ENCODE peak calls at places on chromosomes 6 and 20, in eight cellular contexts. D is hippocampal formation; H is activated CD4-positive, alpha-beta T cell treated with anti-CD3 and anti-CD28 coated beads, Interleukin-2, amount 50 U/mL, for 24 hours; P is endothelial cell; W is T-helper 22 cell; B is ELR; K is HT-29; V is fibroblast of lung. S is an unnamed sample.

GRCh38 chr6:130681028-130681427 is 146.2 kb upstream of the SMLR1 start:
- DNase-seq in B (peak), W (no peak), H (no peak), K (no peak), P (no peak), V (peak), D (no peak), S (no peak)

GRCh38 chr6:55636406-55637102 is 57.6 kb upstream of the HMGCLL1 start:
- DNase-seq in V (peak), W (no peak), H (no peak), B (peak), D (no peak), P (no peak), K (no peak), S (no peak)

GRCh38 chr6:111823831-111824607 is 49.2 kb downstream of the FYN start:
- DNase-seq in D (no peak), W (no peak), P (no peak), H (no peak), V (peak), B (peak), K (peak), S (no peak)

GRCh38 chr20:32580608-32580969 is 4.5 kb downstream of the NOL4L start:
- DNase-seq in W (no peak), D (no peak), V (no peak), P (no peak), B (no peak), H (no peak), K (no peak), S (no peak)

GRCh38 chr6:40378071-40378724 is 209.0 kb downstream of the LRFN2 start:
- DNase-seq in D (no peak), B (no peak), K (no peak), H (no peak), W (no peak), V (no peak), P (no peak), S (no peak)

GRCh38 chr6:84453499-84453898 is 226.1 kb upstream of the CEP162 start:
- DNase-seq in D (no peak), B (no peak), K (no peak), H (no peak), P (no peak), V (no peak), W (no peak), S (no peak)

GRCh38 chr6:14286144-14286543 is 168.6 kb downstream of the CD83 start:
- DNase-seq in K (no peak), B (peak), H (no peak), P (no peak), V (peak), W (no peak), D (no peak), S (no peak)

GRCh38 chr6:23180504-23181293 is 611.3 kb downstream of the HDGFL1 start:
- DNase-seq in D (peak), H (no peak), K (no peak), W (no peak), P (no peak), V (peak), B (no peak), S (peak)

GRCh38 chr20:17226410-17227198 is at the start of gene PCSK2:
- DNase-seq in V (peak), W (no peak), B (peak), K (no peak), P (peak), D (peak), H (no peak), S (peak)

GRCh38 chr6:122788208-122788607 is 850 bp upstream of the SMPDL3A start:
- DNase-seq in W (no peak), P (no peak), D (no peak), B (no peak), K (no peak), V (no peak), H (no peak), S (no peak)

GRCh38 chr6:111482236-111482958 is 621 bp downstream of the REV3L start:
- DNase-seq in K (peak), B (peak), P (peak), W (peak), V (no peak), D (peak), H (peak), S (peak)

GRCh38 chr20:60984666-60985065 is 267.4 kb upstream of the CDH4 start:
- DNase-seq in K (no peak), W (no peak), P (no peak), B (no peak), H (no peak), V (no peak), D (no peak), S (no peak)

GRCh38 chr6:116335612-116336011 is 35.1 kb upstream of the DSE start:
- DNase-seq in P (no peak), D (no peak), B (no peak), K (no peak), V (no peak), H (no peak), W (no peak), S (no peak)

GRCh38 chr6:49570474-49571079 is 20.1 kb downstream of the C6orf141 start:
- DNase-seq in H (no peak), W (no peak), B (peak), P (no peak), V (peak), K (peak), D (no peak), S (no peak)

GRCh38 chr6:121647905-121648304 is 212.5 kb downstream of the GJA1 start:
- DNase-seq in K (no peak), W (no peak), B (peak), P (no peak), H (no peak), V (peak), D (no peak), S (no peak)

GRCh38 chr6:42532038-42532669 is 31.7 kb upstream of the UBR2 start:
- DNase-seq in H (peak), V (peak), W (no peak), P (peak), K (peak), B (peak), D (no peak), S (no peak)

GRCh38 chr6:146433881-146434741 is 109.5 kb upstream of the RAB32 start:
- DNase-seq in P (peak), K (no peak), B (peak), W (no peak), H (no peak), V (peak), D (no peak), S (no peak)

GRCh38 chr6:52407467-52407866 is 12.7 kb upstream of the EFHC1 start:
- DNase-seq in V (peak), K (peak), D (no peak), B (peak), W (no peak), P (peak), H (no peak), S (no peak)

GRCh38 chr6:159595173-159595572 is 97.9 kb downstream of the SOD2 start:
- DNase-seq in P (no peak), D (no peak), B (peak), K (no peak), W (no peak), H (no peak), V (peak), S (peak)

GRCh38 chr6:106745824-106746610 is 116.6 kb downstream of the QRSL1 start:
- DNase-seq in K (no peak), W (no peak), V (no peak), P (no peak), B (peak), H (no peak), D (no peak), S (no peak)

GRCh38 chr6:159400806-159401205 is 231.6 kb downstream of the FNDC1 start:
- DNase-seq in V (no peak), D (no peak), P (no peak), K (no peak), H (no peak), W (no peak), B (no peak), S (no peak)

GRCh38 chr20:2800590-2801458 is at the start of gene CPXM1:
- DNase-seq in B (no peak), V (no peak), D (no peak), P (peak), W (no peak), K (no peak), H (no peak), S (no peak)

GRCh38 chr6:163183791-163184190 is 230.7 kb upstream of the QKI start:
- DNase-seq in D (no peak), H (no peak), P (no peak), V (peak), K (no peak), B (no peak), W (no peak), S (no peak)

GRCh38 chr20:19826179-19826914 is 68.3 kb downstream of the RIN2 start:
- DNase-seq in B (no peak), K (no peak), V (no peak), P (no peak), H (no peak), W (no peak), D (no peak), S (no peak)